ENCODE peak calls at places on chromosomes 6 and 20, in five cellular contexts. Q, F, W, D and S are unnamed samples.

GRCh38 chr6:106496791-106497190 is 132.5 kb downstream of the RTN4IP1 start:
- DNase-seq in D (no peak), Q (no peak), F (no peak), W (no peak), S (no peak)

GRCh38 chr20:34300809-34301586 is 2.2 kb downstream of the AHCY start:
- DNase-seq in Q (no peak), F (no peak), D (no peak), W (no peak), S (no peak)

GRCh38 chr6:22248513-22249308 is 48.1 kb downstream of the PRL start:
- DNase-seq in D (no peak), F (no peak), W (no peak), Q (no peak), S (no peak)

GRCh38 chr6:154500769-154501171 is 9.7 kb downstream of the CNKSR3 start:
- DNase-seq in F (no peak), Q (no peak), D (no peak), W (no peak), S (no peak)

GRCh38 chr6:45923831-45924391 is 91.7 kb downstream of the CLIC5 start:
- DNase-seq in W (no peak), F (peak; percentile 60), Q (no peak), D (peak; percentile 66), S (no peak)

GRCh38 chr6:28910901-28911680 is 12.7 kb downstream of the TRIM27 start:
- DNase-seq in W (no peak), D (no peak), F (no peak), Q (no peak), S (no peak)

GRCh38 chr6:56073761-56074160 is 173.6 kb downstream of the COL21A1 start:
- DNase-seq in Q (no peak), D (no peak), F (no peak), W (no peak), S (no peak)

GRCh38 chr20:44627364-44628010 is 24.0 kb downstream of the ADA start:
- DNase-seq in D (no peak), F (no peak), Q (no peak), W (no peak), S (no peak)

GRCh38 chr6:47759364-47759763 is 22.5 kb upstream of the OPN5 start:
- DNase-seq in Q (no peak), D (no peak), F (no peak), W (no peak), S (no peak)

GRCh38 chr6:658244-658643 is 1.3 kb upstream of the HUS1B start:
- DNase-seq in F (peak; percentile 17), Q (no peak), W (no peak), D (peak; percentile 61), S (no peak)

GRCh38 chr6:29926795-29927427 is 15.4 kb upstream of the HLA-A start:
- DNase-seq in Q (peak; percentile 95), D (peak; percentile 71), W (peak; percentile 75), F (peak; percentile 57), S (no peak)

GRCh38 chr6:128725271-128726233 is 157.4 kb upstream of the LAMA2 start:
- DNase-seq in D (peak; percentile 47), F (peak; percentile 48), Q (no peak), W (no peak), S (no peak)

GRCh38 chr6:6962086-6962485 is 145.7 kb upstream of the RREB1 start:
- DNase-seq in Q (no peak), W (no peak), D (no peak), F (no peak), S (no peak)

GRCh38 chr20:54128175-54128574 is 45.6 kb downstream of the CYP24A1 start:
- DNase-seq in F (no peak), W (no peak), D (no peak), Q (no peak), S (no peak)

GRCh38 chr20:63230800-63231268 is 4.9 kb upstream of the BIRC7 start:
- DNase-seq in D (peak; percentile 68), F (peak; percentile 53), Q (peak; percentile 76), W (peak; percentile 33), S (no peak)

GRCh38 chr6:81727876-81728517 is 24.5 kb downstream of the TENT5A start:
- DNase-seq in F (no peak), D (no peak), W (peak; percentile 18), Q (no peak), S (no peak)

GRCh38 chr20:63323298-63323820 is 30.4 kb downstream of the COL20A1 start:
- DNase-seq in Q (peak; percentile 8), D (no peak), W (no peak), F (no peak), S (no peak)

GRCh38 chr20:53776858-53777257 is 183.2 kb upstream of the ZNF217 start:
- DNase-seq in Q (no peak), W (no peak), F (no peak), D (no peak), S (no peak)

GRCh38 chr6:170404697-170405096 is 98.1 kb downstream of the FAM120B start:
- DNase-seq in D (no peak), Q (no peak), F (no peak), W (no peak), S (no peak)

GRCh38 chr20:32982617-32983458 is 21.4 kb downstream of the SUN5 start:
- DNase-seq in Q (no peak), F (no peak), W (peak; percentile 13), D (no peak), S (no peak)

GRCh38 chr20:6471110-6471647 is 296.3 kb upstream of the BMP2 start:
- DNase-seq in Q (no peak), D (no peak), F (no peak), W (no peak), S (no peak)

GRCh38 chr6:134686071-134686470 is 263.8 kb downstream of the ALDH8A1 start:
- DNase-seq in Q (no peak), F (no peak), D (peak; percentile 25), W (no peak), S (no peak)

GRCh38 chr6:7684076-7684475 is 41.8 kb upstream of the BMP6 start:
- DNase-seq in W (no peak), Q (no peak), D (no peak), F (no peak), S (no peak)

GRCh38 chr6:138456393-138456775 is 42.9 kb downstream of the NHSL1 start:
- DNase-seq in W (no peak), Q (no peak), F (no peak), D (no peak), S (no peak)

GRCh38 chr20:2745936-2746635 is 53.5 kb downstream of the EBF4 start:
- DNase-seq in F (no peak), W (no peak), D (no peak), Q (no peak), S (peak; percentile 53)

GRCh38 chr6:123655520-123656306 is 19.0 kb upstream of the TRDN start:
- DNase-seq in D (peak; percentile 1), Q (no peak), F (no peak), W (no peak), S (no peak)

GRCh38 chr20:63577317-63577894 is 3.4 kb upstream of the HELZ2 start:
- DNase-seq in W (peak; percentile 69), Q (no peak), F (no peak), D (no peak), S (no peak)

GRCh38 chr6:139834232-139834631 is 459.8 kb upstream of the CITED2 start:
- DNase-seq in D (peak; percentile 73), Q (no peak), W (no peak), F (no peak), S (no peak)

GRCh38 chr6:149646599-149646998 is 1.9 kb downstream of the KATNA1 start:
- DNase-seq in W (no peak), F (no peak), D (no peak), Q (no peak), S (no peak)

GRCh38 chr6:149642829-149643580 is 5.5 kb downstream of the KATNA1 start:
- DNase-seq in F (peak; percentile 37), Q (no peak), W (no peak), D (peak; percentile 75), S (no peak)

GRCh38 chr6:149651056-149651455 is 2.5 kb upstream of the KATNA1 start:
- DNase-seq in F (no peak), D (no peak), Q (no peak), W (no peak), S (no peak)

DNA sequence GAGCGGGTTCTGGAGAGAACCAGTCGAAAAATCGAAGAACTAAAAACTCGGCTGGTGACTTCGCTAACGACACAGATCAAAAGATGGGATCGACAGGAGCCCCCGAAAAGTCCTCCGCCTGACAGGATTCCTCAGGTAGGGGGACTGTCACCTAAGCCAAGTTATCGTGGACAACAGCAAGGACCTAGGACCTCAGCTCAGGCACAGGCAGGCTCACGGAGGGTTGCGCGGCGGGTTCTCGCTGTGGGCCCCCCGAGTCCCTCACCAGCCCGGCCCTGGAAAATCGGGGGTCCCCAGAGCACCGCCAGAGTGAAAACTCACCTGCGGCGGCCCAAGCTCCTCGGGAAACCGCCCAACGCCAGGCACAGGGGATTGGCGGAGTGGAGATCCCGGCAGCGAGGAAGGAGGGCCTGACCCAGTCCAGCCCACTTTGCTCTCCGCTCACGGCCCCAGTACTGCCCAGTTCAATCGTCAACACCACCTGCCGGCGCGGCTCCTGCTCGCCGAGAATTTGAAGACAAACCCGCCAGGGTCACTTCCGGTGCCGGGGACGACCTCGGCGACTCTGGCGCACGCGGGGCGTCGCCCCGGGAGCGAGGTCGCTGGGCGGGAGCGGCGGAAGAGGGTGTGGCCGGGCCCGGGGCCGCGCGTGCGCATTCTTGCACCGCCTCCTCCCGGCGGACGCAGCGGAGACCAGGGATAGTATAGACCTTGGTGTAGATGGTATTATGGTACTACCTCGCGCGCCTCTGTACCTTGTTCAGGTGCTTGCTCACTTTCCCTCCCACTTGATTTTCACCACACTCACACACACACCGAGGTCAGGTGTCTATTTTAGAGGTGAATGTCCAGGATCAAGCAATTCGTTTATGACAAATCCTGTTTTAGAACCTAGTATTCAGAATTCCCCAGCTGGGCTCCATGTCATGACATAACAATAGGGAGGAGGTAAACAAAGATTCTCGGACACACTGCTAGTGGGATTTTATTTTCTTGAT is at the start of gene KATNA1:
- DNase-seq in Q (peak; percentile 98), W (peak; percentile 88), F (peak; percentile 67), D (peak; percentile 66), S (peak; percentile 93)
- TF ChIP-seq CTCF in Q (no peak), W (no peak), F (peak; percentile 37), D (no peak), S (no peak)

GRCh38 chr20:61253264-61253639 is 1.2 kb downstream of the CDH4 start:
- DNase-seq in W (no peak), F (peak; percentile 41), Q (no peak), D (peak; percentile 47), S (no peak)
- TF ChIP-seq CTCF in W (no peak), F (peak; percentile 65), Q (no peak), D (peak; percentile 32), S (peak; percentile 58)

DNA sequence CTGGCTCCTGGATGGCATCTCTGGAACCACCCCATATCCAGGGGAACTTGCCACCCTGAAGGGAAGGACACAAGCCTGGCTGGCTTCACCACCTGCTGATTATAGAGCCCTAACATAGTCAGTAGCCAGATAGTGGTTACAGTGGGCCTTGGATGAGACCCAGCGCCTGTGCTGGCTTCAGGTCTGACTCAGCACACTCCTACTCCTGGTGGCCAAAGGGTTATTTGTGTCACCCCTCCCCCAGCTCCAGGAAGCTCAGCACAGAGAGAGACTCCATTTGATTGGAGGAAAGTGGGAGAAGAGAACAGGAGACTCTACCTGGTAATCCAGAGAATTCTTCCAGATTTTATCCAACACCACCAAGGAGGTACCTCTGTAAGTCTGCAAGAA is 12.8 kb downstream of the SNX14 start:
- DNase-seq in F (peak; percentile 55), D (peak; percentile 32), Q (no peak), W (peak; percentile 25), S (no peak)
- TF ChIP-seq CTCF in F (no peak), D (no peak), Q (no peak), W (no peak), S (no peak)

DNA sequence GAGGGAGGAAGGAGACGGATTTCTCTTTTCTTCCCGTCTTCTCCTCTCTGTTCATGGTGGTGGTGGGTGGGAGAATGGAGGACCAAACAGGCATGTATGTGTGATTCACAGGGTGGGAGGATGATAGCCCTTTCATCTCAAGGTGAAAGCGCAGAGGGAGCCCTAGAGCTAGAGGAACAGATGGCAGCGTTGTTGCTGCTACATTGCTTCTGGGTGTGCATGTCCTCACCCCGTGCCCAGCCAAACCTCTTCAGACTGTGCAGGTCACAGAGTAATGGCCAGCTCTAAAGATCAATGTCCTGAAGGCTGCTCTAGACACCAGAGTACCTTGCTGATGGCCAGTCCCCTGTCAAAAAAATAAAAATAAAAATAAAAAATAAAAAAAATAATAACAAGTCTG is 301.8 kb downstream of the TBC1D7 start:
- DNase-seq in D (no peak), F (no peak), Q (no peak), W (no peak), S (no peak)
- TF ChIP-seq CTCF in D (no peak), F (no peak), Q (no peak), W (no peak), S (no peak)